ENCODE peak calls at places on chromosomes 4 and X, in eight cellular contexts. T, D, J, P, G, L, O and N are unnamed samples. For H3K36me3, the result is how much of the 10 kb centered on the place peaks cover.

GRCh38 chrX:9337056-9337455 is 127.8 kb upstream of the TBL1X start:
- DNase-seq in G (no peak), T (no peak), D (no peak), J (peak), O (peak), P (peak), L (no peak), N (no peak)

GRCh38 chr4:71616168-71616811 is 167.6 kb downstream of the GC start:
- DNase-seq in P (no peak), G (no peak), O (no peak), T (peak), J (no peak), D (no peak), L (no peak), N (no peak)

GRCh38 chrX:121782544-121782943 is 735.1 kb downstream of the GLUD2 start:
- DNase-seq in J (no peak), L (no peak), G (no peak), D (no peak), T (no peak), O (no peak), P (no peak), N (no peak)

GRCh38 chr4:108854781-108855180 is 91.9 kb upstream of the ETNPPL start:
- DNase-seq in J (no peak), P (no peak), T (no peak), O (no peak), D (no peak), G (no peak), L (no peak), N (no peak)

GRCh38 chr4:8859550-8860095 is 12.0 kb downstream of the HMX1 start:
- DNase-seq in G (no peak), D (no peak), J (no peak), L (no peak), O (no peak), T (no peak), P (no peak), N (no peak)

GRCh38 chrX:119721487-119721886 is 28.5 kb upstream of the SEPTIN6 start:
- DNase-seq in D (no peak), P (no peak), J (no peak), O (no peak), G (no peak), T (no peak), L (no peak), N (no peak)

GRCh38 chrX:1475881-1476280 is 23.2 kb upstream of the ASMTL start:
- DNase-seq in P (no peak), T (no peak), J (no peak), G (no peak), O (no peak), D (no peak), L (no peak), N (no peak)

GRCh38 chr4:100848865-100849264 is 331.0 kb upstream of the EMCN start:
- DNase-seq in J (no peak), G (peak), P (no peak), D (no peak), L (no peak), O (no peak), T (no peak), N (no peak)

GRCh38 chr4:26022346-26022891 is 108.4 kb downstream of the SMIM20 start:
- DNase-seq in L (no peak), T (no peak), J (no peak), P (peak), O (no peak), G (no peak), D (no peak), N (no peak)

GRCh38 chr4:159780196-159780922 is 677.5 kb downstream of the RAPGEF2 start:
- DNase-seq in G (no peak), P (no peak), D (no peak), L (no peak), O (no peak), J (no peak), T (no peak), N (no peak)

GRCh38 chr4:118285931-118286330 is 66.9 kb downstream of the PRSS12 start:
- DNase-seq in L (no peak), P (no peak), G (no peak), J (no peak), O (no peak), T (no peak), D (no peak), N (no peak)

GRCh38 chrX:151759041-151759440 is 24.5 kb downstream of the CNGA2 start:
- DNase-seq in G (no peak), P (no peak), J (no peak), T (no peak), D (no peak), O (no peak), L (no peak), N (no peak)

GRCh38 chrX:2710041-2710471 is 19.0 kb downstream of the CD99 start:
- DNase-seq in G (peak), D (peak), O (peak), L (no peak), P (peak), J (peak), T (no peak), N (peak)

GRCh38 chrX:17584248-17584681 is 153.0 kb upstream of the SCML1 start:
- DNase-seq in L (no peak), O (no peak), J (no peak), D (no peak), G (no peak), T (no peak), P (no peak), N (no peak)

GRCh38 chrX:134482371-134482770 is 22.4 kb downstream of the HPRT1 start:
- DNase-seq in L (no peak), P (no peak), T (no peak), J (no peak), G (no peak), O (no peak), D (no peak), N (no peak)

GRCh38 chrX:45803383-45803921 is 602.8 kb upstream of the DIPK2B start:
- DNase-seq in D (no peak), G (peak), T (no peak), J (no peak), L (no peak), P (peak), O (no peak), N (no peak)

GRCh38 chrX:73930300-73930699 is 367.3 kb downstream of the CHIC1 start:
- DNase-seq in O (no peak), P (peak), L (no peak), J (no peak), T (no peak), G (no peak), D (no peak), N (no peak)

GRCh38 chr4:186844059-186844681 is 120.5 kb upstream of the FAT1 start:
- DNase-seq in T (no peak), J (peak), O (peak), G (no peak), L (no peak), P (peak), D (no peak), N (no peak)

GRCh38 chrX:27728291-27728690 is 79.5 kb upstream of the MAGEB10 start:
- DNase-seq in T (no peak), O (no peak), G (peak), J (no peak), D (no peak), P (peak), L (no peak), N (no peak)

GRCh38 chr4:168666531-168666930 is 169.7 kb downstream of the PALLD start:
- DNase-seq in T (no peak), L (no peak), G (no peak), J (no peak), O (no peak), D (no peak), P (no peak), N (no peak)

GRCh38 chrX:40108959-40109287 is 11.2 kb upstream of the BCOR start:
- DNase-seq in O (peak), P (peak), L (no peak), J (peak), T (peak), G (no peak), D (peak), N (peak)

GRCh38 chrX:136259543-136259942 is 8.3 kb upstream of the MAP7D3 start:
- DNase-seq in P (peak), D (no peak), G (no peak), J (no peak), O (no peak), L (no peak), T (no peak), N (no peak)

GRCh38 chr4:6916587-6917444 is 7.2 kb downstream of the TBC1D14 start:
- DNase-seq in P (peak), T (peak), L (no peak), O (peak), G (peak), J (no peak), D (peak), N (peak)

GRCh38 chr4:152118108-152118507 is 357.3 kb upstream of the GATB start:
- DNase-seq in O (no peak), P (no peak), G (no peak), L (no peak), J (no peak), D (no peak), T (no peak), N (no peak)

GRCh38 chr4:11313157-11313943 is 115.3 kb downstream of the HS3ST1 start:
- DNase-seq in O (no peak), P (no peak), J (no peak), D (no peak), L (no peak), T (no peak), G (no peak), N (no peak)

GRCh38 chr4:36244257-36245084 is at the start of gene ARAP2:
- DNase-seq in G (peak), J (peak), D (peak), L (no peak), P (no peak), O (peak), T (peak), N (peak)

GRCh38 chr4:156173481-156173880 is 219.8 kb upstream of the CTSO start:
- DNase-seq in T (no peak), O (no peak), P (no peak), D (no peak), L (no peak), J (no peak), G (no peak), N (no peak)

GRCh38 chr4:139619644-139620043 is 46.0 kb upstream of the MGST2 start:
- DNase-seq in L (no peak), T (no peak), J (no peak), P (no peak), D (no peak), G (no peak), O (no peak), N (no peak)

GRCh38 chr4:5572751-5573150 is 135.6 kb downstream of the EVC2 start:
- DNase-seq in T (no peak), O (no peak), J (no peak), L (no peak), D (no peak), P (no peak), G (no peak), N (no peak)
- H3K36me3 ChIP-seq in T (under half), O (under half), J (under half), L (under half), D (under half), P (under half), G (under half), N (under half)

GRCh38 chr4:112287258-112287873 is 1.7 kb upstream of the TIFA start:
- DNase-seq in O (no peak), G (no peak), T (no peak), P (no peak), D (peak), L (no peak), J (no peak), N (no peak)
- TF ChIP-seq POLR2A in O (no peak), G (no peak), T (no peak), P (no peak), D (no peak), L (no peak), J (no peak), N (no peak)

GRCh38 chr4:10078481-10079233 is 37.9 kb downstream of the WDR1 start:
- DNase-seq in J (no peak), L (no peak), P (no peak), T (no peak), D (no peak), G (no peak), O (peak), N (no peak)
- H3K36me3 ChIP-seq in J (half or more), L (half or more), P (half or more), T (under half), D (half or more), G (half or more), O (half or more), N (under half)

DNA sequence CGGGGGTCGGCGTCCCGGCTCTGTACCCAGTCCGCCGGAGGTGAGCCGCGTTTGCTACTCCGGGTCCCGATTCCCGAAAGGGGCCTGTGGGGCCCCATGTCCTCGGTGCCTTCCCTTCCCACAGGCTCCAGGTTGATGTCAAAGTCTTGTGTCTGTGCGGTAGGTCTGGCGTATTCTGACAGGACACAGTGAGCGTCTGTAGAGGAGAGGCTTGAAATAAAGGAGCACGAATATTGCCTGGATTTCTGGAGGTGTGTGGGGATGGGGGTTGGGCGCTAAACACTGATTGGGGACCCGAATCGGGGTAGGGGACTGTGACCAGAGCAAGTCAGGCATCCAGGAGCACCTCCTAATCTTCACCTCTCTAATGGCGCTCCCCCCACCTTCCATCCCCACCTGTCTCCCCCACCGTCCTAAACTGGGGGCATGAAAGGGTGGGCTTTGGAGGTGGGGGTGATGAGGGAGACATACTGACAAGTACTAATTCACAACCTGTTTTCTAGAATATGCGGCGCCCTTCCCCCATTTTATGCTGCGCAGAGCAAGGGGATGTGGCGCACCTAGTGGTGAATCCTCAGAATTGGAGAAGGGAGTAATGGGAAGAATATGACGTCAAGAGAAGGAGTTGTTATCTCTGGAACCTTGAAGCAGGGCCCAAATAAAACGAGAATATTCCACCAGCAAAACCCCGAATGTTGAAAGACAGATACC is 874 bp downstream of the GPRASP2 start:
- DNase-seq in T (peak), P (peak), L (peak), G (no peak), J (peak), D (peak), O (peak), N (peak)
- TF ChIP-seq POLR2A in T (no peak), P (no peak), L (peak), G (no peak), J (no peak), D (no peak), O (no peak), N (peak)

GRCh38 chrX:139851730-139852129 is 81.1 kb downstream of the ATP11C start:
- DNase-seq in D (no peak), G (no peak), T (no peak), O (no peak), P (no peak), L (no peak), J (no peak), N (no peak)

GRCh38 chrX:139850968-139851367 is 81.9 kb downstream of the ATP11C start:
- DNase-seq in T (no peak), P (no peak), G (no peak), O (no peak), J (no peak), D (no peak), L (no peak), N (no peak)
- H3K36me3 ChIP-seq in T (under half), P (under half), G (under half), O (under half), J (under half), D (under half), L (under half), N (under half)

DNA sequence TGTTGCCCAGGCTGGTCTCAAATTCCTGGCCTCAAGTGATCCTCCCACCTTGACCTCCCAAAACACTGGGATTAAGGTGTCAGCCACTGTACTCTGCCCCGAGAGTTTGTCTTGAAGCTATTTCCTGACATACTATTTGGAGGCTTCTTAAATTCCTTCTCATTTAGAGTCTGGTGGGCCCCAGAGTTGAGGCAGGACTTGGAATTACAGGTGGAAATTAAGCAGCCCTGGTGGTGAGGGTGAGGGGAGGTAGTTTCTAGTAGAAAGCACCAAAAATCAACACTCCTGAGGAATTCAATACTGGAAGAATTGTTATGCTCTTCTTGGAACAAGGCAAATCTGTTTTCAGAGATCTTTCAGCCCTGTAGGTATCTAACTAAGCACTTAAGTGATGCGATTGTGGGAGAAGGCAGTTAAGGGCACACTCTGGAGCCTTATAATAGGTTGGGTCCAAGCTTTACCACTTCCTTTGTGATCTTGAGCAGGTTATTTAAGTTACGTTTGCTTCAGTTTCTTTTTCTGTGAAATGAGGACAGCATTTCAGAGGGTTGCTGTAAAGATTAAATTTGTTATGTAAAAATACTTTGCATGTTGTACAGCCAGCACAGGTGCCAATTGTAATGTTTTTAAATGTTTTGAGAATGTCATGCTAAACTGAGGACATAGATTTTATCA is 200.7 kb downstream of the SOWAHB start:
- DNase-seq in D (no peak), G (no peak), T (no peak), L (no peak), J (no peak), O (no peak), P (no peak), N (no peak)
- TF ChIP-seq POLR2A in D (no peak), G (no peak), T (no peak), L (no peak), J (no peak), O (no peak), P (no peak), N (no peak)

DNA sequence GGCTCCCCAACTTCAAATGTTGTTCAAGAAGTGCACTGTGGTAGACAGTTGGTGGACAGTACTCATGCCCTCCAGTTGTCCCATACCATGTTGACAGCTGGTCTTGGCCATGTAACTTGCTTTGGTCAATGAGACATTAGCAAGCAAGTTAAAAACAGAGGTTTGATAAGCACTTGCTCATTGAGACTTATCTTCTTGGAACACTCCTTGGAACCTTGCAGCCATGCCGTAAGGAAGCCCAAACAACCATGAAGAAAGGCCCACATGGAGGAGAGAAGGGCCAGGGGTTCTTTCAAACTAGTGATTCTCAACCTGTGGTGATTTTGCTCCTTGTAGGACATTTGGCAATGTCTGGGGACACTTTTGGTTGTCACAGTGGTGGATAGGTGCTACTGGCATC is 2.6 kb upstream of the PRPS2 start:
- DNase-seq in O (no peak), L (no peak), J (no peak), P (no peak), G (no peak), D (no peak), T (no peak), N (no peak)
- H3K36me3 ChIP-seq in O (under half), L (under half), J (under half), P (under half), G (under half), D (under half), T (under half), N (under half)

DNA sequence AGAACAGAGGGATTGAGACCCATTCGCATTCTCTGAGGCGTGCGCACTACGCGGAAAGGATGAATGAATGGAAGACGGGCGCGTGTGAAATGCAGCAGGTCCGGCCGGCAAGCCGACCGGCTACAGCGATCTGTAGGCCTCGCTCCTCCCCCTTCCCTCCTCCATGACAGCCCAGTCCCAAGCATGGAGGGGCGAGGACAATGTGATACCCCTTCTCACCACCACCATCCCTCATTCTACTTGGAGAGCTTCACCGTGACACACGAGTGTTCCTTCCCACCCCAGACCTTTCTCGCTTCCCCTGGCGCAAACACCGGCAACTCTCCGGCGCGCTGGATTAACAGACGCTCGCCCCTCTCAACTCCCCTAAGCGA is 815 bp downstream of the EIF4E start:
- DNase-seq in L (no peak), T (peak), G (peak), D (peak), O (peak), J (peak), P (peak), N (peak)
- TF ChIP-seq POLR2A in L (no peak), T (no peak), G (peak), D (no peak), O (no peak), J (no peak), P (no peak), N (no peak)